ENCODE peak calls at places on chromosomes 12 and 14, in five cellular contexts. D, E, K, I and M are unnamed samples.

GRCh38 chr14:35122696-35123387 is 490 bp downstream of the PRORP start:
- DNase-seq in K (peak; percentile 59), D (no peak), I (peak; percentile 54), E (peak; percentile 22), M (no peak)

GRCh38 chr12:6824962-6825381 is 3.2 kb upstream of the P3H3 start:
- DNase-seq in K (no peak), I (peak; percentile 29), E (no peak), D (no peak), M (no peak)

GRCh38 chr14:99995700-99996356 is 69.4 kb upstream of the EVL start:
- DNase-seq in D (no peak), E (peak; percentile 79), I (peak; percentile 50), K (peak; percentile 60), M (peak; percentile 29)

GRCh38 chr12:69904761-69905160 is 79.7 kb downstream of the MYRFL start:
- DNase-seq in E (no peak), I (peak; percentile 92), K (no peak), D (no peak), M (no peak)

GRCh38 chr14:68970096-68970612 is 8.9 kb downstream of the ACTN1 start:
- DNase-seq in K (no peak), E (no peak), I (no peak), D (no peak), M (peak; percentile 90)

GRCh38 chr12:113842699-113843098 is 123.4 kb downstream of the RBM19 start:
- DNase-seq in K (no peak), D (no peak), E (no peak), I (no peak), M (no peak)

GRCh38 chr12:132669166-132669879 is 17.8 kb downstream of the POLE start:
- DNase-seq in K (no peak), D (no peak), I (no peak), E (no peak), M (no peak)

GRCh38 chr14:102058146-102058545 is 28.7 kb downstream of the HSP90AA1 start:
- DNase-seq in I (no peak), E (no peak), D (no peak), K (no peak), M (no peak)

GRCh38 chr14:85533821-85534271 is 3.9 kb downstream of the FLRT2 start:
- DNase-seq in D (peak; percentile 62), E (no peak), I (no peak), K (no peak), M (no peak)

GRCh38 chr12:94588271-94588785 is 62.0 kb downstream of the TMCC3 start:
- DNase-seq in E (no peak), I (no peak), K (no peak), D (no peak), M (no peak)

GRCh38 chr14:103872492-103873113 is 25.2 kb upstream of the PPP1R13B start:
- DNase-seq in I (no peak), K (no peak), D (no peak), E (no peak), M (peak; percentile 29)

GRCh38 chr14:103070971-103071542 is 13.0 kb upstream of the LBHD2 start:
- DNase-seq in K (no peak), E (no peak), I (no peak), D (no peak), M (no peak)

GRCh38 chr14:51139221-51139681 is 44.3 kb upstream of the TRIM9 start:
- DNase-seq in K (no peak), I (peak; percentile 4), E (no peak), D (no peak), M (no peak)

GRCh38 chr12:82688035-82688501 is 1.4 kb downstream of the TMTC2 start:
- DNase-seq in I (peak; percentile 17), K (peak; percentile 32), E (no peak), D (no peak), M (no peak)

GRCh38 chr12:87323369-87323768 is 705.8 kb downstream of the C12orf50 start:
- DNase-seq in K (no peak), I (peak; percentile 24), E (no peak), D (no peak), M (no peak)

GRCh38 chr14:63727231-63727735 is 582 bp downstream of the SGPP1 start:
- DNase-seq in D (no peak), I (peak; percentile 40), K (peak; percentile 34), E (peak; percentile 40), M (no peak)

GRCh38 chr12:7934153-7934552 is 1.8 kb downstream of the SLC2A3 start:
- DNase-seq in D (no peak), E (peak; percentile 46), K (no peak), I (no peak), M (no peak)

GRCh38 chr12:119156401-119156800 is 22.3 kb upstream of the HSPB8 start:
- DNase-seq in I (no peak), D (no peak), E (no peak), K (no peak), M (no peak)

GRCh38 chr14:61486930-61487495 is 165.6 kb downstream of the PRKCH start:
- DNase-seq in E (no peak), D (no peak), I (no peak), K (no peak), M (no peak)

GRCh38 chr12:87020071-87020470 is 763.9 kb upstream of the MGAT4C start:
- DNase-seq in K (no peak), D (no peak), I (no peak), E (no peak), M (no peak)

GRCh38 chr12:55736780-55737580 is 5.9 kb upstream of the GDF11 start:
- DNase-seq in D (peak; percentile 57), K (peak; percentile 93), I (peak; percentile 61), E (peak; percentile 76), M (no peak)

GRCh38 chr12:116406529-116406928 is 129.0 kb upstream of the MED13L start:
- DNase-seq in I (peak; percentile 94), K (no peak), E (no peak), D (no peak), M (no peak)

GRCh38 chr12:6952121-6952859 is 1.1 kb downstream of the PTPN6 start:
- DNase-seq in I (no peak), D (no peak), E (peak; percentile 53), K (no peak), M (no peak)

GRCh38 chr12:30582943-30583342 is 112.7 kb downstream of the IPO8 start:
- DNase-seq in I (peak; percentile 1), E (no peak), D (no peak), K (no peak), M (no peak)

GRCh38 chr14:63867926-63868921 is 15.4 kb downstream of the SYNE2 start:
- DNase-seq in I (peak; percentile 9), E (no peak), K (no peak), D (no peak), M (peak; percentile 33)

GRCh38 chr12:70648191-70648590 is 11.0 kb upstream of the PTPRB start:
- DNase-seq in K (no peak), D (no peak), I (peak; percentile 28), E (no peak), M (no peak)

GRCh38 chr12:61991663-61992062 is 268.5 kb upstream of the USP15 start:
- DNase-seq in I (no peak), D (no peak), E (no peak), K (no peak), M (no peak)

GRCh38 chr12:12550277-12550676 is 12.4 kb downstream of the DUSP16 start:
- DNase-seq in D (no peak), K (no peak), I (no peak), E (no peak), M (no peak)

GRCh38 chr14:49653508-49653907 is 18.5 kb upstream of the DNAAF2 start:
- DNase-seq in I (no peak), K (no peak), E (no peak), D (no peak), M (no peak)

GRCh38 chr14:61609143-61609851 is 86.0 kb upstream of the HIF1A start:
- DNase-seq in D (no peak), I (peak; percentile 83), K (no peak), E (no peak), M (no peak)

GRCh38 chr12:119082496-119082895 is 96.2 kb upstream of the HSPB8 start:
- DNase-seq in K (no peak), I (no peak), E (no peak), D (no peak), M (no peak)

GRCh38 chr12:70691018-70691672 is 53.9 kb upstream of the PTPRB start:
- DNase-seq in E (no peak), K (no peak), D (no peak), I (peak; percentile 28), M (no peak)

GRCh38 chr14:91861091-91861490 is 6.2 kb downstream of the TC2N start:
- DNase-seq in K (no peak), D (no peak), I (no peak), E (no peak), M (peak; percentile 48)

GRCh38 chr12:93819048-93819491 is 141.9 kb downstream of the CRADD start:
- DNase-seq in I (peak; percentile 88), K (no peak), E (no peak), D (no peak), M (no peak)

GRCh38 chr14:75141967-75142366 is 15.1 kb upstream of the NEK9 start:
- DNase-seq in D (no peak), K (peak; percentile 43), I (peak; percentile 53), E (no peak), M (no peak)

GRCh38 chr12:101089271-101089670 is 120.8 kb downstream of the SLC5A8 start:
- DNase-seq in D (no peak), K (no peak), I (no peak), E (no peak), M (no peak)

GRCh38 chr12:65308001-65308400 is 29.5 kb downstream of the MSRB3 start:
- DNase-seq in D (no peak), E (no peak), K (no peak), I (no peak), M (no peak)